ENCODE peak calls at places on chromosomes 6 and 20, in ten cellular contexts. L is A673, Q is testis, P is Caco-2, Y is tibial artery, E is astrocyte of the cerebellum, A is breast epithelium, R is NB4, C is psoas muscle, D is cardiac fibroblast. M is an unnamed sample.

GRCh38 chr6:149903938-149904611 is 6.2 kb upstream of the RAET1E start:
- DNase-seq in L (no peak), Q (no peak), P (no peak), Y (no peak), E (no peak), A (no peak), R (no peak), C (no peak), D (no peak), M (no peak)

GRCh38 chr20:24522452-24523330 is 53.3 kb downstream of the SYNDIG1 start:
- DNase-seq in L (no peak), Q (no peak), P (no peak), Y (no peak), E (no peak), A (no peak), R (no peak), C (no peak), D (no peak), M (no peak)

GRCh38 chr6:125950293-125950692 is 6.3 kb upstream of the HINT3 start:
- DNase-seq in L (no peak), Q (no peak), P (no peak), Y (no peak), E (no peak), A (no peak), R (peak; percentile 13), C (no peak), D (peak; percentile 67), M (no peak)

GRCh38 chr20:62832212-62832922 is 15.5 kb downstream of the COL9A3 start:
- DNase-seq in L (peak; percentile 72), Q (no peak), P (no peak), Y (no peak), E (no peak), A (peak; percentile 52), R (peak; percentile 98), C (peak; percentile 57), D (no peak), M (no peak)

GRCh38 chr6:79170431-79170830 is 64.1 kb downstream of the HMGN3 start:
- DNase-seq in L (no peak), Q (no peak), P (no peak), Y (no peak), E (peak; percentile 33), A (no peak), R (no peak), C (no peak), D (no peak), M (no peak)

GRCh38 chr6:97705568-97705967 is 422.6 kb upstream of the MMS22L start:
- DNase-seq in L (peak; percentile 55), Q (no peak), P (no peak), Y (no peak), E (no peak), A (no peak), R (peak; percentile 28), C (no peak), D (peak; percentile 2), M (no peak)

GRCh38 chr6:149863596-149863845 is 638 bp downstream of the LRP11 start:
- DNase-seq in L (no peak), Q (no peak), P (no peak), Y (no peak), E (no peak), A (no peak), R (no peak), C (no peak), D (no peak), M (no peak)

GRCh38 chr6:112237066-112237465 is 17.3 kb downstream of the LAMA4 start:
- DNase-seq in L (no peak), Q (no peak), P (no peak), Y (no peak), E (no peak), A (no peak), R (no peak), C (no peak), D (peak; percentile 78), M (no peak)

GRCh38 chr6:30617565-30618269 is at the start of gene MRPS18B:
- DNase-seq in L (peak; percentile 98), Q (peak; percentile 99), P (peak; percentile 97), Y (peak; percentile 98), E (peak; percentile 97), A (peak; percentile 98), R (peak; percentile 99), C (peak; percentile 99), D (peak; percentile 99), M (peak; percentile 93)

DNA sequence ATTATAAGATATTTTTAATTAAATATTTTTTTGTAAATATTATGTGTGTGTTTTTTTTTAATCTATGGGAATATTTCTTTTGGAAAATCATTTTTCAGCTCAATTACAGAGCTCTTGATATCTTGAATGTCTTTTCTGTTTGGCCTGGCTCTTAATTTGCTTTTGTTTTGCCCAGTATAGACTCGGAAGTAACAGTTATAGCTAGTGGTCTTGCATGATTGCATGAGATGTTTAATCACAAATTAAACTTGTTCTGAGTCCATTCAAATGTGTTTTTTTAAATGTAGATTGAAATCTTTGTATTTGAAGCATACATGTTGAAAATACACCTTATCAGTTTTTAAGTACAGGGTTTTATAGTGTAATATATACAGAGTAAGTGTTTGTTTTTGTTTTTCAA is 2.6 kb downstream of the ID4 start:
- DNase-seq in L (no peak), Q (no peak), P (no peak), Y (no peak), E (no peak), A (no peak), R (no peak), C (no peak), D (peak; percentile 14), M (no peak)
- H3K4me3 ChIP-seq in L (peak overlapping the region; percentile 84), Q (peak overlapping the region; percentile 66), P (no peak overlapping the region), Y (peak overlapping the region; percentile 78), E (peak overlapping the region; percentile 55), A (peak overlapping the region; percentile 1), R (no peak overlapping the region), C (peak overlapping the region; percentile 80), D (no peak overlapping the region), M (peak overlapping the region; percentile 93)

DNA sequence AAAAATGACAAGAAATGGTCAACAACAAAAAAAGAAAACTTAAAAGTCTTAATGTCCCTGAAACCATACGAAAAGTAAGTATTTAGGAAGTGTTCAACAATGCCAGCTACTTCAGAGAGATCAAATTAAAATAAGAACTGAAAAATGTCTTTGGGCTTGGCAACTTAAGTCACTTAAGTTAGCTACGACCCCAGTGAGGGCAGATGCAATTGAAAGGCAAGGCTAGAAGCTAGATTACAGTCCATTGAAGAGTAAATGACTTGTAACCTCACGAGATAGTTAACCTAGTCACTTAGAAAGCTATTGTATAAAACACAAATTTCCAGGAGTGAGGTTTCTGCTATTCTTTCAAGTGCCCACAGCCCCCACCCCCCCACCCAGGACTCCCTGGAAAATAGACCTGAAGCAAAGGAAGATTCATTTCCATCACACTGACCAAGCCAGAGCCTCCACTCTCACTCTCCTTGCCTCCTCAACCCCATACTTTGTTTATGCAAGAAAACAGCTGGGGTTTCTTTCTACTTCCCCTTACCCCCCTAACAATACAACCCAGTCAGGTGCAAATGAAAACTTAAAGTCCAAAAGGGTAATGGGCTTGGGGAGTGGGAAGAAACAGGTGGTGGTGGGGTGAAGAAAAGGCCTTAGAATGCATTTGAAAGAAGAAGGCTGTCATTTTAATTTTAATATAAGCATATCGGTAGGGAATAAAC is 14.6 kb downstream of the RTN4IP1 start:
- DNase-seq in L (no peak), Q (no peak), P (no peak), Y (no peak), E (no peak), A (no peak), R (no peak), C (no peak), D (no peak), M (no peak)
- TF ChIP-seq CTCF in L (no peak), Q (no peak), P (no peak), Y (no peak), E (no peak), A (no peak), R (no peak), C (no peak), D (no peak), M (no peak)

GRCh38 chr6:35370124-35370741 is 27.9 kb downstream of the PPARD start:
- DNase-seq in L (peak; percentile 45), Q (peak; percentile 45), P (no peak), Y (peak; percentile 79), E (peak; percentile 63), A (peak; percentile 44), R (peak; percentile 99), C (peak; percentile 96), D (peak; percentile 97), M (peak; percentile 75)
- H3K4me3 ChIP-seq in L (no peak overlapping the region), Q (no peak overlapping the region), P (no peak overlapping the region), Y (no peak overlapping the region), E (no peak overlapping the region), A (no peak overlapping the region), R (peak overlapping the region; percentile 35), C (no peak overlapping the region), D (no peak overlapping the region), M (no peak overlapping the region)

DNA sequence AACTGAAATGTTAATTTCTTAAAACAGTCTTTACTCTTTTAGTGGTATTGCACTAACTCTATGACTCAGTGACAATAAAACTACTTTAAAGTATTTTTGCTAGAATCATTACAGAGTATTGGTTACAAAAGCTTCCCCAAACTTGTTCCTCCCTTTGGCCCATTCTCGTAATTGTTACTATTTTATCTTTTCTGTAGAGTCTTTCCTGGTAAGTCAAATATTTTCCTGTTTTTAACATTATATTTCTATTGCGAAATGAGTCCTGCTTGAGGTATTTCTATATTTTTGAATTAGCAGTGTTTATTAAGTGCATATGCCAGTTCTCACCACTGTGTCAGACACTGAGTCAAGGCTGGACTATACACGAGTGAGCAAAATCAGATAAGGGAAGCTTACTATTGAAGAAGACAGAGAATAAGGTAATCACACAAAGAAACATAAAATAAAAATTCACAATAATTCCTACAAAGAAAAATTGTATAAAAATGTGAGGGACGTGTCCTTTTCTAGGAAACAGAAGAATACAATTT is 970.5 kb downstream of the EYS start:
- DNase-seq in L (no peak), Q (no peak), P (no peak), Y (no peak), E (no peak), A (no peak), R (no peak), C (no peak), D (peak; percentile 72), M (no peak)
- TF ChIP-seq CTCF in L (no peak), Q (no peak), P (no peak), Y (no peak), E (no peak), A (no peak), R (no peak), C (no peak), D (no peak), M (no peak)

DNA sequence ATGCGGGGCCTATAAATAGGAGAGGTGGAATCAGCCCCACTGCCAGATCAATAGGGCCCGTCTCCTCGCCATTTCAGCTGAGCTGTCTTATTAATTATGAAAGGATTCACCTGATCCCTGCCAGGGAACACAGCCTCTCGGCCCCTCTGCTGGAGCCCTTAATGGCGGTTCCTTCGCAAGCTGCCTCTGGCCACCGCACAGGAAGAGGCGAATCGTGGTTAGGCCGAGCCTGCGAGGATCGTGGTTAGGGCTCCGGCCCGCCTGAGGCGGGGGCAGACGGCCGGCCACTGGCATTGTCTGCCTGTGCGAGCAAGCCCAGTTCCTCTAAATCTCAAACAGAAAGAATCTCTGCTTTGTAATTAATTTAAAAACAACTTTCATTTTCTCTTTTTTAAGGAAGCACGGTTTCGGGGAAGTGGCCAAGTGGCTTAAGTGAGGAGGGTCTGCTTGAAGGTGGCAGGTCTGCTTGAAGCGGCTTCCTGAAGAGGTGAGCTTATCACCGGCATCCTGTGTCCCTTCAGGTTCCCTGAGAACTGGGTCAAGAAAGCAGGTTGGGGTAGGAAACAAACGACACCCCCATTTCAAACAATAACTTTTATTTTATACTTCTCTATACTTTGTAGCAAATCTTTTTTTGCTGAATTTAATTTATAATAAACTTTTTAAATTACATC is 9.2 kb downstream of the NRN1 start:
- DNase-seq in L (peak; percentile 36), Q (no peak), P (no peak), Y (no peak), E (no peak), A (no peak), R (peak; percentile 79), C (peak; percentile 56), D (no peak), M (no peak)
- H3K4me3 ChIP-seq in L (peak overlapping the region; percentile 54), Q (no peak overlapping the region), P (no peak overlapping the region), Y (peak overlapping the region; percentile 65), E (no peak overlapping the region), A (peak overlapping the region; percentile 77), R (peak overlapping the region; percentile 79), C (peak overlapping the region; percentile 79), D (peak overlapping the region; percentile 14), M (no peak overlapping the region)